ENCODE peak calls at places on chromosomes 7 and 10, in four cellular contexts. One of them, this sample, is unnamed.

GRCh38 chr10:108582387-108582786 is 1340.9 kb downstream of the XPNPEP1 start:
- DNase-seq in WTC11: no peak
- DNase-seq in K562: no peak
- DNase-seq in HepG2: no peak
- DNase-seq in this sample: no peak

GRCh38 chr7:151844080-151844827 is 32.7 kb downstream of the PRKAG2 start:
- DNase-seq in WTC11: no peak
- DNase-seq in K562: no peak
- DNase-seq in HepG2: peak; percentile 90
- DNase-seq in this sample: no peak

GRCh38 chr10:112819231-112819630 is 130.8 kb upstream of the TCF7L2 start:
- DNase-seq in WTC11: no peak
- DNase-seq in K562: no peak
- DNase-seq in HepG2: no peak
- DNase-seq in this sample: no peak

GRCh38 chr10:69479737-69480412 is 28.6 kb downstream of the TSPAN15 start:
- DNase-seq in WTC11: no peak
- DNase-seq in K562: no peak
- DNase-seq in HepG2: no peak
- DNase-seq in this sample: no peak

GRCh38 chr7:98418271-98418635 is 17.4 kb upstream of the BAIAP2L1 start:
- DNase-seq in WTC11: no peak
- DNase-seq in K562: no peak
- DNase-seq in HepG2: peak; percentile 44
- DNase-seq in this sample: no peak

GRCh38 chr7:155846156-155846555 is 33.9 kb upstream of the SHH start:
- DNase-seq in WTC11: no peak
- DNase-seq in K562: no peak
- DNase-seq in HepG2: no peak
- DNase-seq in this sample: no peak

GRCh38 chr7:157851501-157852067 is 514.8 kb downstream of the DNAJB6 start:
- DNase-seq in WTC11: peak; percentile 41
- DNase-seq in K562: peak; percentile 19
- DNase-seq in HepG2: peak; percentile 17
- DNase-seq in this sample: peak; percentile 25

GRCh38 chr7:17598305-17598704 is 299.9 kb downstream of the AHR start:
- DNase-seq in WTC11: no peak
- DNase-seq in K562: no peak
- DNase-seq in HepG2: no peak
- DNase-seq in this sample: no peak

GRCh38 chr7:19489162-19489820 is 219.5 kb downstream of the POLR1F start:
- DNase-seq in WTC11: no peak
- DNase-seq in K562: no peak
- DNase-seq in HepG2: no peak
- DNase-seq in this sample: no peak

GRCh38 chr10:22620140-22620857 is 94.1 kb downstream of the PIP4K2A start:
- DNase-seq in WTC11: no peak
- DNase-seq in K562: peak; percentile 43
- DNase-seq in HepG2: no peak
- DNase-seq in this sample: no peak

GRCh38 chr7:2431260-2431867 is 28.0 kb downstream of the CHST12 start:
- DNase-seq in WTC11: peak; percentile 66
- DNase-seq in K562: no peak
- DNase-seq in HepG2: peak; percentile 45
- DNase-seq in this sample: peak; percentile 40

GRCh38 chr7:134182078-134182477 is 54.9 kb downstream of the LRGUK start:
- DNase-seq in WTC11: no peak
- DNase-seq in K562: no peak
- DNase-seq in HepG2: no peak
- DNase-seq in this sample: no peak

DNA sequence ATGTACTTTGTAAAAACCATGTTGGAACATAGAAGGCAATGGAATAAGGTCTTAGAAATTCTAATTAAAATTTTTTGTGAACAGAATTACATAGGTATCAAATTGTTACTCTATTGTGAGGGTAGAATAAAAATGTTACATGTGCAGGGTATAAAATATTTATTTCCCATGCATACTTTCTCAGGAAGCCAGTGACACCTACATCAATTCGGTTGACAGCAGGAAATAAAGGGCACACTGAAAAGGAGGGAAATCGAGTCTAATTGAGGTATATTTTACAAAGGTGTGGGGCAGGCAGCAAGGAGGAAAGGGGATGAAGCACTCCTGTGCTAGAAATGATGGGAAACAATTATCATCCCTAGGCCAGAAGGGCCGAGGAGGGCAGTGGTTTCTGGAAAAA is 244.9 kb downstream of the C7orf25 start:
- DNase-seq in WTC11: no peak
- DNase-seq in K562: no peak
- DNase-seq in HepG2: no peak
- DNase-seq in this sample: no peak
- TF ChIP-seq ELF4 in WTC11: no peak
- TF ChIP-seq ELF4 in K562: no peak
- TF ChIP-seq ELF4 in HepG2: no peak
- TF ChIP-seq ELF4 in this sample: no peak

DNA sequence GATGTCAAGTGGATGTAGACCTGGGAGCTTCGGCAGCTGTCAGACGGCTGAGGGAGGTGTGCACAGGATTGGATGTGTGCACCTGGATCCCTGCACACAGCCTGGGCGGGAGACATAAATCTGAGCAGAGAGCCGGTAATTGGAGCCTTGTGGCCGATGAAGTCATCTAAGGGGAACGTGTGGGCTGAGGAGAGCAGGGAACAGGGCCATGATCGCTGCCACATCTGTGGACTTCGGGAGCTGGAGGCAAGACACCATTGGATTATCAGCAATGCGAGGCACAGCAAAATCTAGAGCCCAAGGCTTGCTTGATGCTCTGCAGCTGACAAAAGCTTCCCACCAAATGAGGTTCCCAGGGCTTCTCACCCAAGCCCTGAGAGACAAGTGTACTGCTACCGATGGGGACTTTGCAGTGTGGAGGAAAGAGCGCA is 147.7 kb downstream of the PTPN20 start:
- DNase-seq in WTC11: no peak
- DNase-seq in K562: no peak
- DNase-seq in HepG2: no peak
- DNase-seq in this sample: peak; percentile 20
- TF ChIP-seq ELF4 in WTC11: no peak
- TF ChIP-seq ELF4 in K562: no peak
- TF ChIP-seq ELF4 in HepG2: no peak
- TF ChIP-seq ELF4 in this sample: no peak

DNA sequence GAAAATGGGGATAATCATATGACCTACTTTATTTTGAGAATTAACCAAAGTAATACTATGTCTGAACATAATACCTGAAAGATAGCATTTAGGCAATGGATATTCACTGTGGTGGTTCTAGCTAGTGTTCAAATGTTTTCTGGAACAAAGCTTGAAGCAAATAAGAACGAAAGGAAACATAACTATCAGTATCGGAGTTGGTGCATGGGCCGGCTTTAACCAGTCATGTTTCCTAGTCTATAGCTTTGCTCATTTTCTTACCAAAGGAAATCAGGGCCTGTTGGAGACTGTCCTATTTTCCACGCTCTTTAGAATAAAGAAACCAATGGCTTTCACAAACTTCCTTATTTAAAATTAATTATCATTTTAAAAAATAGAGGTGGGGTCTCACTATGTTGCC is 8.9 kb downstream of the IL2RA start:
- DNase-seq in WTC11: no peak
- DNase-seq in K562: no peak
- DNase-seq in HepG2: no peak
- DNase-seq in this sample: no peak
- TF ChIP-seq ELF4 in WTC11: no peak
- TF ChIP-seq ELF4 in K562: no peak
- TF ChIP-seq ELF4 in HepG2: no peak
- TF ChIP-seq ELF4 in this sample: no peak

DNA sequence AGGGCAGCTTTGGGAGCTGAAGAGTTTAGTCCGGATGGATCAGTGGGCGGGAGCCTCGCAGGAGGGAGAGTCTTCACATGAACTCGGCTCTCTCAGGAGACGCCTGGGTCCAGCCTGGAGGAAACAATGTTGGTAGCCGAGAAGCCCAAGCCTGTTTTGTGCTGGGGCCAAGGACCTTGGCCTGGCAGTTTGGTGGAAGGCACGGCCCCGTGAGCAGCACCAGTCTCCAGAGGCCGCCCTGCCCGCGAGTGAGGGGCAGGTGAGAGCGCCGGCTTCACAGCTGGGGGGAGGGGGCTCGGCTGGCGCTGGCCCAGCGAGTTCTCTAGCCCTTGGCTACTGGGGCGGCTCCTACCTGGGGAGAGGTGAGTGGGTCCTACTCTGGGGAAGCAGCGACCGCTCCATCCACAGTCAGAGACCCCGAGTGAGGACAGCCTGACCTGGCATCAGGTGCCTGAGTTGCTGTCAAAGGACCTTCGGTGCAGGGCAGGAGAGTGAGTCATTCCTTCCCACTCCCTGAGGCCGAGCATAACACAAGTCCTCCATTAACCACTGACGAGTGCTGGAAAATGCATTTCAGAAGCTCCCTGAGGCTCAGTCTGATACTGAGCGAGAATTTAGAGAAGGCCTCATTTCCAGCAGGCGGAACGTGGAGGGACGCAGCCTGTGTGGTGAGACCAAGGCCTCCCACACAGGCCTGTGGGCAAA is 89.3 kb upstream of the DIP2C start:
- DNase-seq in WTC11: peak; percentile 10
- DNase-seq in K562: no peak
- DNase-seq in HepG2: no peak
- DNase-seq in this sample: no peak
- TF ChIP-seq ELF4 in WTC11: no peak
- TF ChIP-seq ELF4 in K562: no peak
- TF ChIP-seq ELF4 in HepG2: no peak
- TF ChIP-seq ELF4 in this sample: no peak

GRCh38 chr10:35458500-35459448 is 122.5 kb downstream of the CCNY start:
- DNase-seq in WTC11: no peak
- DNase-seq in K562: peak; percentile 62
- DNase-seq in HepG2: no peak
- DNase-seq in this sample: no peak
- TF ChIP-seq ELF4 in WTC11: no peak
- TF ChIP-seq ELF4 in K562: no peak
- TF ChIP-seq ELF4 in HepG2: no peak
- TF ChIP-seq ELF4 in this sample: no peak

DNA sequence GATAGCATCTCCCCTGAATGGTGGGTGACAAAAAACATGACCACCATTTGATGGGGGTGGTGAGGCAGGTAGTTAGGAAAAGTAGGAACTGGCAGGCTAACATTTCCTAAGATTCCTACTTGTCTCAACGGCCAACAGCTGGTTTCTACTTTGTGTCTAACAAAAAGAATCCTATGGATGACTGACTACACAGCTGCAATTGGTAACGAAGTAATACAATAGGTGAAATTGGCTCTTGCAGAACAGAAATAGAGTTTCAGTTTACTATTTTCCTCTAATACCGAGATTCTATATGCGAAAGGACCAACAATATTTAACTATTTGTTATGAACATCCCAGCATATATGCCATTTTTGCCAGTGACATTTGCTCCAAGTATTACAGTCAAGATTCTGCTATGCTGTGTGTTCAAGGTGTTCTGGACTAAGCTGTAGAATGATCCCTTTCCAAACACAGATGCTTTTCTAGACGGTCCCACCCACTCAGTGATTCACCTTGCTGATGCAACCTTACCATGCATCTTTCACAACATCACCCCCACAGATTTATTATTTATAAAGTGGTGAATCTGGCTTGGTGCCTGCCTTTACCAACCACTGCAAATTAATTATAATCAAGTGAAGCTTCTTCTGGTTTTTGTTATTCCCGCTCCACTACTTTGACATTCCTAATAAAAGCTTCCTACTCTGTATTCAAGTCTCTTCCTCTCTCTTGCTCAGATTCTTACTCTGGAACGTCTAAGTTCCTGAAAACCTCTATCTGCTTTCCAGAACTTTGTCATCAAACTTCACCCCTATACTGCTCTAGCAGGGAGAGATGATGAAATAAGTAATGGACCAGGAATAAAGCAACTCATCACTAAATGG is 16.8 kb downstream of the BBIP1 start:
- DNase-seq in WTC11: no peak
- DNase-seq in K562: no peak
- DNase-seq in HepG2: no peak
- DNase-seq in this sample: no peak
- TF ChIP-seq ELF4 in WTC11: no peak
- TF ChIP-seq ELF4 in K562: no peak
- TF ChIP-seq ELF4 in HepG2: no peak
- TF ChIP-seq ELF4 in this sample: no peak

GRCh38 chr10:13585195-13585751 is 1.5 kb upstream of the PRPF18 start:
- DNase-seq in WTC11: no peak
- DNase-seq in K562: no peak
- DNase-seq in HepG2: no peak
- DNase-seq in this sample: no peak

GRCh38 chr10:13585943-13586342 is 822 bp upstream of the PRPF18 start:
- DNase-seq in WTC11: no peak
- DNase-seq in K562: no peak
- DNase-seq in HepG2: no peak
- DNase-seq in this sample: no peak

GRCh38 chr10:13589316-13589715 is 2.6 kb downstream of the PRPF18 start:
- DNase-seq in WTC11: no peak
- DNase-seq in K562: no peak
- DNase-seq in HepG2: no peak
- DNase-seq in this sample: no peak

GRCh38 chr10:13586676-13587355 is at the start of gene PRPF18:
- DNase-seq in WTC11: peak; percentile 94
- DNase-seq in K562: peak; percentile 96
- DNase-seq in HepG2: peak; percentile 92
- DNase-seq in this sample: peak; percentile 97

DNA sequence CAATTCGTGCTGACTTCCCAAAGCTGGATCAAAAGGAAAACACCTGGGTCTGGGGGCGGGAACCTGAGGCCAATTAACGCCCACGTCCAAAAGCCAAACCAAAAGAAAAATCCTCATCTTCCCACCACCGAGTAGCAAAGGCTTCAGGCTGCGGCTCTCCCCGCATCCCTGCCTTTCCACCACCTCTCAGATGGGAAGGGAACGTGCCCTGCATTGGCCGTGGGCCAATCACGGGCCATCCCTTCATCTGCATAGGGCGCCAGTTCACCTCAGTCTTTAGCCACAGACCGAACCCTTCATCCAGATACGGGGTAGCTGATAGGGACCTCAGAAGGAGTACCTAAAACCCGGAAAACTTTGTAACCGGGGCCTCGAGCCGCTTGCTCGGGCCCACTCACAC is 602 bp downstream of the PRPF18 start:
- DNase-seq in WTC11: no peak
- DNase-seq in K562: peak; percentile 31
- DNase-seq in HepG2: peak; percentile 6
- DNase-seq in this sample: peak; percentile 19
- TF ChIP-seq ELF4 in WTC11: no peak
- TF ChIP-seq ELF4 in K562: no peak
- TF ChIP-seq ELF4 in HepG2: no peak
- TF ChIP-seq ELF4 in this sample: no peak

GRCh38 chr10:11499425-11500071 is 111.9 kb downstream of the USP6NL start:
- DNase-seq in WTC11: no peak
- DNase-seq in K562: peak; percentile 95
- DNase-seq in HepG2: no peak
- DNase-seq in this sample: no peak
- TF ChIP-seq ELF4 in WTC11: no peak
- TF ChIP-seq ELF4 in K562: peak; percentile 79
- TF ChIP-seq ELF4 in HepG2: no peak
- TF ChIP-seq ELF4 in this sample: no peak

This sample was measured in HEK293T.